ENCODE peak calls at places on chromosomes 7 and 10, in six cellular contexts. One of them, this sample, is unnamed.

GRCh38 chr10:77029684-77030407 is 607.8 kb downstream of the KCNMA1 start:
- DNase-seq in EL: no peak
- DNase-seq in kidney tubule cell: peak
- DNase-seq in SW480: no peak
- DNase-seq in stimulated activated CD4-positive, alpha-beta T cell treated with anti-CD3 and anti-CD28 coated beads, Interleukin-1b, Interleukin-23, amount 100 ng/mL, for 24 hours: no peak
- DNase-seq in T-helper 9 cell: no peak
- DNase-seq in this sample: no peak

GRCh38 chr7:121521681-121522405 is 125.7 kb upstream of the FAM3C start:
- DNase-seq in EL: no peak
- DNase-seq in kidney tubule cell: no peak
- DNase-seq in SW480: no peak
- DNase-seq in stimulated activated CD4-positive, alpha-beta T cell treated with anti-CD3 and anti-CD28 coated beads, Interleukin-1b, Interleukin-23, amount 100 ng/mL, for 24 hours: no peak
- DNase-seq in T-helper 9 cell: no peak
- DNase-seq in this sample: no peak

GRCh38 chr10:73899401-73899780 is 11.5 kb upstream of the PLAU start:
- DNase-seq in EL: peak
- DNase-seq in kidney tubule cell: peak
- DNase-seq in SW480: peak
- DNase-seq in stimulated activated CD4-positive, alpha-beta T cell treated with anti-CD3 and anti-CD28 coated beads, Interleukin-1b, Interleukin-23, amount 100 ng/mL, for 24 hours: no peak
- DNase-seq in T-helper 9 cell: no peak
- DNase-seq in this sample: no peak

GRCh38 chr7:137354361-137354760 is 10.8 kb upstream of the PTN start:
- DNase-seq in EL: peak
- DNase-seq in kidney tubule cell: no peak
- DNase-seq in SW480: no peak
- DNase-seq in stimulated activated CD4-positive, alpha-beta T cell treated with anti-CD3 and anti-CD28 coated beads, Interleukin-1b, Interleukin-23, amount 100 ng/mL, for 24 hours: no peak
- DNase-seq in T-helper 9 cell: no peak
- DNase-seq in this sample: peak

GRCh38 chr7:73999664-74000420 is 28.1 kb upstream of the ELN start:
- DNase-seq in EL: peak
- DNase-seq in kidney tubule cell: no peak
- DNase-seq in SW480: peak
- DNase-seq in stimulated activated CD4-positive, alpha-beta T cell treated with anti-CD3 and anti-CD28 coated beads, Interleukin-1b, Interleukin-23, amount 100 ng/mL, for 24 hours: no peak
- DNase-seq in T-helper 9 cell: no peak
- DNase-seq in this sample: peak

GRCh38 chr10:112374724-112375541 is 1.0 kb downstream of the ACSL5 start:
- DNase-seq in EL: peak
- DNase-seq in kidney tubule cell: peak
- DNase-seq in SW480: no peak
- DNase-seq in stimulated activated CD4-positive, alpha-beta T cell treated with anti-CD3 and anti-CD28 coated beads, Interleukin-1b, Interleukin-23, amount 100 ng/mL, for 24 hours: peak
- DNase-seq in T-helper 9 cell: no peak
- DNase-seq in this sample: no peak

GRCh38 chr10:79387974-79388850 is 40.9 kb downstream of the PPIF start:
- DNase-seq in EL: no peak
- DNase-seq in kidney tubule cell: no peak
- DNase-seq in SW480: no peak
- DNase-seq in stimulated activated CD4-positive, alpha-beta T cell treated with anti-CD3 and anti-CD28 coated beads, Interleukin-1b, Interleukin-23, amount 100 ng/mL, for 24 hours: no peak
- DNase-seq in T-helper 9 cell: no peak
- DNase-seq in this sample: no peak

GRCh38 chr10:4051011-4051407 is 266.0 kb upstream of the KLF6 start:
- DNase-seq in EL: peak
- DNase-seq in kidney tubule cell: peak
- DNase-seq in SW480: no peak
- DNase-seq in stimulated activated CD4-positive, alpha-beta T cell treated with anti-CD3 and anti-CD28 coated beads, Interleukin-1b, Interleukin-23, amount 100 ng/mL, for 24 hours: no peak
- DNase-seq in T-helper 9 cell: no peak
- DNase-seq in this sample: no peak

GRCh38 chr10:47060993-47061500 is 149.8 kb downstream of the PTPN20 start:
- DNase-seq in EL: no peak
- DNase-seq in kidney tubule cell: no peak
- DNase-seq in SW480: no peak
- DNase-seq in stimulated activated CD4-positive, alpha-beta T cell treated with anti-CD3 and anti-CD28 coated beads, Interleukin-1b, Interleukin-23, amount 100 ng/mL, for 24 hours: no peak
- DNase-seq in T-helper 9 cell: no peak
- DNase-seq in this sample: no peak

GRCh38 chr7:159227433-159227832 is 82.8 kb upstream of the VIPR2 start:
- DNase-seq in EL: no peak
- DNase-seq in kidney tubule cell: peak
- DNase-seq in SW480: peak
- DNase-seq in stimulated activated CD4-positive, alpha-beta T cell treated with anti-CD3 and anti-CD28 coated beads, Interleukin-1b, Interleukin-23, amount 100 ng/mL, for 24 hours: no peak
- DNase-seq in T-helper 9 cell: no peak
- DNase-seq in this sample: no peak

GRCh38 chr10:44186150-44186549 is 198.7 kb downstream of the CXCL12 start:
- DNase-seq in EL: no peak
- DNase-seq in kidney tubule cell: no peak
- DNase-seq in SW480: no peak
- DNase-seq in stimulated activated CD4-positive, alpha-beta T cell treated with anti-CD3 and anti-CD28 coated beads, Interleukin-1b, Interleukin-23, amount 100 ng/mL, for 24 hours: no peak
- DNase-seq in T-helper 9 cell: no peak
- DNase-seq in this sample: no peak

GRCh38 chr10:129764901-129765663 is 199.0 kb downstream of the EBF3 start:
- DNase-seq in EL: no peak
- DNase-seq in kidney tubule cell: no peak
- DNase-seq in SW480: no peak
- DNase-seq in stimulated activated CD4-positive, alpha-beta T cell treated with anti-CD3 and anti-CD28 coated beads, Interleukin-1b, Interleukin-23, amount 100 ng/mL, for 24 hours: no peak
- DNase-seq in T-helper 9 cell: no peak
- DNase-seq in this sample: no peak

GRCh38 chr7:122046402-122046801 is 97.6 kb downstream of the AASS start:
- DNase-seq in EL: no peak
- DNase-seq in kidney tubule cell: no peak
- DNase-seq in SW480: no peak
- DNase-seq in stimulated activated CD4-positive, alpha-beta T cell treated with anti-CD3 and anti-CD28 coated beads, Interleukin-1b, Interleukin-23, amount 100 ng/mL, for 24 hours: no peak
- DNase-seq in T-helper 9 cell: no peak
- DNase-seq in this sample: no peak

GRCh38 chr10:69527961-69528360 is 45.3 kb downstream of the NEUROG3 start:
- DNase-seq in EL: no peak
- DNase-seq in kidney tubule cell: no peak
- DNase-seq in SW480: no peak
- DNase-seq in stimulated activated CD4-positive, alpha-beta T cell treated with anti-CD3 and anti-CD28 coated beads, Interleukin-1b, Interleukin-23, amount 100 ng/mL, for 24 hours: no peak
- DNase-seq in T-helper 9 cell: no peak
- DNase-seq in this sample: no peak

GRCh38 chr7:44461387-44461786 is 29.1 kb downstream of the NUDCD3 start:
- DNase-seq in EL: peak
- DNase-seq in kidney tubule cell: peak
- DNase-seq in SW480: peak
- DNase-seq in stimulated activated CD4-positive, alpha-beta T cell treated with anti-CD3 and anti-CD28 coated beads, Interleukin-1b, Interleukin-23, amount 100 ng/mL, for 24 hours: no peak
- DNase-seq in T-helper 9 cell: no peak
- DNase-seq in this sample: no peak

GRCh38 chr10:109987413-109987812 is 20.4 kb upstream of the ADD3 start:
- DNase-seq in EL: peak
- DNase-seq in kidney tubule cell: peak
- DNase-seq in SW480: no peak
- DNase-seq in stimulated activated CD4-positive, alpha-beta T cell treated with anti-CD3 and anti-CD28 coated beads, Interleukin-1b, Interleukin-23, amount 100 ng/mL, for 24 hours: no peak
- DNase-seq in T-helper 9 cell: no peak
- DNase-seq in this sample: no peak

This sample was measured in left ventricle myocardium superior.